ENCODE peak calls at places on chromosomes 5 and 9, in four cellular contexts. One of them, this sample, is unnamed.

GRCh38 chr9:76414656-76415055 is 20.4 kb upstream of the RFK start:
- DNase-seq in activated effector memory CD4-positive, alpha-beta T cell treated with anti-CD3 and anti-CD28 coated beads, Interleukin-2, amount 50 U/mL, for 16 hours: no peak
- DNase-seq in RCC 7860: peak; percentile 38
- DNase-seq in AG09319: no peak
- DNase-seq in this sample: no peak

GRCh38 chr5:35003018-35003957 is 44.5 kb downstream of the AGXT2 start:
- DNase-seq in RCC 7860: peak; percentile 59
- DNase-seq in activated effector memory CD4-positive, alpha-beta T cell treated with anti-CD3 and anti-CD28 coated beads, Interleukin-2, amount 50 U/mL, for 16 hours: peak; percentile 81
- DNase-seq in AG09319: peak; percentile 19
- DNase-seq in this sample: peak; percentile 33

GRCh38 chr5:1167728-1168709 is 33.4 kb upstream of the SLC6A19 start:
- DNase-seq in RCC 7860: peak; percentile 52
- DNase-seq in AG09319: peak; percentile 43
- DNase-seq in activated effector memory CD4-positive, alpha-beta T cell treated with anti-CD3 and anti-CD28 coated beads, Interleukin-2, amount 50 U/mL, for 16 hours: peak; percentile 84
- DNase-seq in this sample: peak; percentile 48

GRCh38 chr9:77575785-77576184 is 72.3 kb downstream of the GNA14 start:
- DNase-seq in activated effector memory CD4-positive, alpha-beta T cell treated with anti-CD3 and anti-CD28 coated beads, Interleukin-2, amount 50 U/mL, for 16 hours: no peak
- DNase-seq in AG09319: no peak
- DNase-seq in RCC 7860: no peak
- DNase-seq in this sample: no peak

GRCh38 chr9:115208503-115208902 is 90.5 kb upstream of the TNC start:
- DNase-seq in RCC 7860: peak; percentile 58
- DNase-seq in activated effector memory CD4-positive, alpha-beta T cell treated with anti-CD3 and anti-CD28 coated beads, Interleukin-2, amount 50 U/mL, for 16 hours: no peak
- DNase-seq in AG09319: peak; percentile 40
- DNase-seq in this sample: peak; percentile 16

GRCh38 chr5:58172946-58173345 is 286.9 kb downstream of the PLK2 start:
- DNase-seq in RCC 7860: no peak
- DNase-seq in AG09319: no peak
- DNase-seq in activated effector memory CD4-positive, alpha-beta T cell treated with anti-CD3 and anti-CD28 coated beads, Interleukin-2, amount 50 U/mL, for 16 hours: no peak
- DNase-seq in this sample: no peak

GRCh38 chr9:95627802-95628201 is 111.0 kb upstream of the PTCH1 start:
- DNase-seq in activated effector memory CD4-positive, alpha-beta T cell treated with anti-CD3 and anti-CD28 coated beads, Interleukin-2, amount 50 U/mL, for 16 hours: no peak
- DNase-seq in AG09319: no peak
- DNase-seq in RCC 7860: peak; percentile 22
- DNase-seq in this sample: peak; percentile 25

GRCh38 chr9:29730096-29730621 is 2156.9 kb upstream of the C9orf72 start:
- DNase-seq in AG09319: no peak
- DNase-seq in activated effector memory CD4-positive, alpha-beta T cell treated with anti-CD3 and anti-CD28 coated beads, Interleukin-2, amount 50 U/mL, for 16 hours: no peak
- DNase-seq in RCC 7860: no peak
- DNase-seq in this sample: peak; percentile 39

GRCh38 chr9:13651969-13652663 is 372.6 kb upstream of the MPDZ start:
- DNase-seq in RCC 7860: no peak
- DNase-seq in activated effector memory CD4-positive, alpha-beta T cell treated with anti-CD3 and anti-CD28 coated beads, Interleukin-2, amount 50 U/mL, for 16 hours: no peak
- DNase-seq in AG09319: no peak
- DNase-seq in this sample: no peak

GRCh38 chr5:36740259-36740898 is 134.0 kb downstream of the SLC1A3 start:
- DNase-seq in RCC 7860: no peak
- DNase-seq in AG09319: no peak
- DNase-seq in activated effector memory CD4-positive, alpha-beta T cell treated with anti-CD3 and anti-CD28 coated beads, Interleukin-2, amount 50 U/mL, for 16 hours: no peak
- DNase-seq in this sample: no peak

GRCh38 chr9:89678394-89679005 is 73.7 kb downstream of the GADD45G start:
- DNase-seq in AG09319: no peak
- DNase-seq in RCC 7860: no peak
- DNase-seq in activated effector memory CD4-positive, alpha-beta T cell treated with anti-CD3 and anti-CD28 coated beads, Interleukin-2, amount 50 U/mL, for 16 hours: no peak
- DNase-seq in this sample: no peak

This sample was measured in kidney glomerular epithelial cell.